ENCODE peak calls at places on chromosome 13, in seven cellular contexts. One of them, this sample, is unnamed. For H3K4me1, the result is how much of the 10 kb centered on the place peaks cover.

GRCh38 chr13:84651288-84651687 is 769.0 kb upstream of the SLITRK1 start:
- DNase-seq in CD8-positive, alpha-beta T cell: no peak
- DNase-seq in GM23338: no peak
- DNase-seq in tibial nerve: no peak
- DNase-seq in IMR-90: peak
- DNase-seq in cardiac muscle cell: peak
- DNase-seq in colonic mucosa: no peak
- DNase-seq in this sample: no peak

GRCh38 chr13:53206455-53206854 is 177.8 kb downstream of the OLFM4 start:
- DNase-seq in CD8-positive, alpha-beta T cell: no peak
- DNase-seq in GM23338: peak
- DNase-seq in tibial nerve: no peak
- DNase-seq in IMR-90: no peak
- DNase-seq in cardiac muscle cell: no peak
- DNase-seq in colonic mucosa: no peak
- DNase-seq in this sample: no peak

GRCh38 chr13:19605161-19605955 is 28.1 kb upstream of the MPHOSPH8 start:
- DNase-seq in CD8-positive, alpha-beta T cell: no peak
- DNase-seq in GM23338: no peak
- DNase-seq in tibial nerve: no peak
- DNase-seq in IMR-90: peak
- DNase-seq in cardiac muscle cell: no peak
- DNase-seq in colonic mucosa: no peak
- DNase-seq in this sample: no peak

GRCh38 chr13:39259371-39259770 is 221.1 kb downstream of the NHLRC3 start:
- DNase-seq in CD8-positive, alpha-beta T cell: no peak
- DNase-seq in GM23338: no peak
- DNase-seq in tibial nerve: no peak
- DNase-seq in IMR-90: no peak
- DNase-seq in cardiac muscle cell: no peak
- DNase-seq in colonic mucosa: no peak
- DNase-seq in this sample: no peak

GRCh38 chr13:23993439-23993980 is 96.2 kb upstream of the C1QTNF9B start:
- DNase-seq in CD8-positive, alpha-beta T cell: no peak
- DNase-seq in GM23338: no peak
- DNase-seq in tibial nerve: no peak
- DNase-seq in IMR-90: peak
- DNase-seq in cardiac muscle cell: no peak
- DNase-seq in colonic mucosa: no peak
- DNase-seq in this sample: no peak

GRCh38 chr13:60663788-60664187 is 266.8 kb downstream of the TDRD3 start:
- DNase-seq in CD8-positive, alpha-beta T cell: no peak
- DNase-seq in GM23338: no peak
- DNase-seq in tibial nerve: no peak
- DNase-seq in IMR-90: no peak
- DNase-seq in cardiac muscle cell: no peak
- DNase-seq in colonic mucosa: no peak
- DNase-seq in this sample: no peak

GRCh38 chr13:113178070-113178895 is 19.8 kb downstream of the PROZ start:
- DNase-seq in CD8-positive, alpha-beta T cell: no peak
- DNase-seq in GM23338: no peak
- DNase-seq in tibial nerve: no peak
- DNase-seq in IMR-90: peak
- DNase-seq in cardiac muscle cell: peak
- DNase-seq in colonic mucosa: no peak
- DNase-seq in this sample: no peak

GRCh38 chr13:106183410-106184128 is 351.9 kb downstream of the EFNB2 start:
- DNase-seq in CD8-positive, alpha-beta T cell: no peak
- DNase-seq in GM23338: no peak
- DNase-seq in tibial nerve: no peak
- DNase-seq in IMR-90: no peak
- DNase-seq in cardiac muscle cell: no peak
- DNase-seq in colonic mucosa: peak
- DNase-seq in this sample: no peak

GRCh38 chr13:64154514-64154913 is 2738.9 kb upstream of the PCDH20 start:
- DNase-seq in CD8-positive, alpha-beta T cell: no peak
- DNase-seq in GM23338: peak
- DNase-seq in tibial nerve: no peak
- DNase-seq in IMR-90: peak
- DNase-seq in cardiac muscle cell: peak
- DNase-seq in colonic mucosa: no peak
- DNase-seq in this sample: no peak

GRCh38 chr13:29897102-29897501 is 46.7 kb upstream of the UBL3 start:
- DNase-seq in CD8-positive, alpha-beta T cell: no peak
- DNase-seq in GM23338: no peak
- DNase-seq in tibial nerve: no peak
- DNase-seq in IMR-90: no peak
- DNase-seq in cardiac muscle cell: no peak
- DNase-seq in colonic mucosa: no peak
- DNase-seq in this sample: no peak

GRCh38 chr13:29887651-29888050 is 37.2 kb upstream of the UBL3 start:
- DNase-seq in CD8-positive, alpha-beta T cell: no peak
- DNase-seq in GM23338: peak
- DNase-seq in tibial nerve: no peak
- DNase-seq in IMR-90: no peak
- DNase-seq in cardiac muscle cell: no peak
- DNase-seq in colonic mucosa: no peak
- DNase-seq in this sample: no peak

GRCh38 chr13:29893438-29893837 is 43.0 kb upstream of the UBL3 start:
- DNase-seq in CD8-positive, alpha-beta T cell: no peak
- DNase-seq in GM23338: no peak
- DNase-seq in tibial nerve: no peak
- DNase-seq in IMR-90: peak
- DNase-seq in cardiac muscle cell: no peak
- DNase-seq in colonic mucosa: no peak
- DNase-seq in this sample: no peak

GRCh38 chr13:29888306-29888705 is 37.9 kb upstream of the UBL3 start:
- DNase-seq in CD8-positive, alpha-beta T cell: no peak
- DNase-seq in GM23338: no peak
- DNase-seq in tibial nerve: no peak
- DNase-seq in IMR-90: peak
- DNase-seq in cardiac muscle cell: peak
- DNase-seq in colonic mucosa: no peak
- DNase-seq in this sample: no peak

DNA sequence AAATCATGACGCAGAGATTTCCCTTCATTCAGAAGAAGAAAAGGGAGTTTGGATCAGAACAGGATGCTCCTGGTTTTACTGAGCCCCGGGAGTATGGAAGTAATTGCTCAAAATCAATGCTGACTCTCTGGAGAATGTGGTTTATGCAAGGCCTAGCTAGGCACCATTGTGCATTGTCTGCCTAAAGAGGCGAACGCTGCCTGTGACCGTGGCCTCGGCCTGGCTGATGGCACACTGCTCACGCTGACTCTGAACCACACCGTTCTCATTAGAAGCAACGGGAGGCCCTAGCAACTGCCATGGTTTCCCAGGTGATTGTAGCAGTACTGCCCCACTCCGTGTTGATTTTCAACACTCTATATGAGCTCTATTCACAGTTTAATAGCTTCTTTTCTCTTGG is 41.7 kb upstream of the UBL3 start:
- DNase-seq in CD8-positive, alpha-beta T cell: no peak
- DNase-seq in GM23338: peak
- DNase-seq in tibial nerve: no peak
- DNase-seq in IMR-90: no peak
- DNase-seq in cardiac muscle cell: no peak
- DNase-seq in colonic mucosa: no peak
- DNase-seq in this sample: no peak
- TF ChIP-seq CTCF in CD8-positive, alpha-beta T cell: no peak
- TF ChIP-seq CTCF in GM23338: no peak
- TF ChIP-seq CTCF in tibial nerve: no peak
- TF ChIP-seq CTCF in IMR-90: no peak
- TF ChIP-seq CTCF in cardiac muscle cell: no peak
- TF ChIP-seq CTCF in colonic mucosa: no peak
- TF ChIP-seq CTCF in this sample: no peak

GRCh38 chr13:32825481-32825880 is 190.7 kb upstream of the KL start:
- DNase-seq in CD8-positive, alpha-beta T cell: no peak
- DNase-seq in GM23338: no peak
- DNase-seq in tibial nerve: no peak
- DNase-seq in IMR-90: no peak
- DNase-seq in cardiac muscle cell: no peak
- DNase-seq in colonic mucosa: no peak
- DNase-seq in this sample: no peak
- H3K27ac ChIP-seq in CD8-positive, alpha-beta T cell: no peak
- H3K27ac ChIP-seq in GM23338: no peak
- H3K27ac ChIP-seq in tibial nerve: no peak
- H3K27ac ChIP-seq in IMR-90: no peak
- H3K27ac ChIP-seq in cardiac muscle cell: no peak
- H3K27ac ChIP-seq in colonic mucosa: no peak
- H3K27ac ChIP-seq in this sample: no peak

GRCh38 chr13:40670307-40670706 is 3.9 kb upstream of the FOXO1 start:
- DNase-seq in CD8-positive, alpha-beta T cell: no peak
- DNase-seq in GM23338: no peak
- DNase-seq in tibial nerve: no peak
- DNase-seq in IMR-90: no peak
- DNase-seq in cardiac muscle cell: no peak
- DNase-seq in colonic mucosa: no peak
- DNase-seq in this sample: no peak
- H3K4me1 ChIP-seq in CD8-positive, alpha-beta T cell: under half
- H3K4me1 ChIP-seq in GM23338: half or more
- H3K4me1 ChIP-seq in tibial nerve: under half
- H3K4me1 ChIP-seq in IMR-90: under half
- H3K4me1 ChIP-seq in cardiac muscle cell: under half
- H3K4me1 ChIP-seq in colonic mucosa: under half
- H3K4me1 ChIP-seq in this sample: under half

DNA sequence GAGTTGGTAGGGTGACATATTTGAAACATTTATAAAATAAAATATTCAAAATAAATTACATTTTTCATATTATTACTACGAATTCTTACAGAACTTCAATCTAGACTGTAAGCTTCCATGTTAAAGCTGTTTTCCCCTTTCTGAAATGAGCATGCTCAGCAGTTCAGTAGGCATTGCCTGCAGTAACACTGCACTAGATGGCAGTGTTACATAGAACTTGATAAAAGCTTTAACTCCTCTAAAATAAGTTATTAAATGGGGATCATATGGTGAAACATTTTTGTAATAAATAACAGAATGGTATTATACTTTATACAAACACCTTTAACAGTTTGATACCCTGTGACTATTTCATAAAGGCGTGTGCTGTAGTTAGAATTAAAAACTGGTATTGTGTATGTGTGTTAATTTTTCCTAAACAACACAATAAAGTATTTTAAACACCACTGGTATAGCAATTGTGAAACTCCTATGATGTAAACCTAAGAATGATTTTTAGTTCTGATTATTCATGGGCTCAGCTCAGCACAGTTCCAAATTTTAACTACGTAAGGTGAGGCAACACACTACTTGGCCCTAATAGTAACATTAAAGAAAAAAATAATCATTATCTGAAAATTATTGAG is 11.6 kb upstream of the GPR18 start:
- DNase-seq in CD8-positive, alpha-beta T cell: peak
- DNase-seq in GM23338: peak
- DNase-seq in tibial nerve: no peak
- DNase-seq in IMR-90: peak
- DNase-seq in cardiac muscle cell: peak
- DNase-seq in colonic mucosa: no peak
- DNase-seq in this sample: no peak
- TF ChIP-seq CTCF in CD8-positive, alpha-beta T cell: peak
- TF ChIP-seq CTCF in GM23338: peak
- TF ChIP-seq CTCF in tibial nerve: peak
- TF ChIP-seq CTCF in IMR-90: peak
- TF ChIP-seq CTCF in cardiac muscle cell: peak
- TF ChIP-seq CTCF in colonic mucosa: peak
- TF ChIP-seq CTCF in this sample: peak

GRCh38 chr13:43831088-43831487 is 44.3 kb upstream of the ENOX1 start:
- DNase-seq in CD8-positive, alpha-beta T cell: no peak
- DNase-seq in GM23338: no peak
- DNase-seq in tibial nerve: no peak
- DNase-seq in IMR-90: peak
- DNase-seq in cardiac muscle cell: peak
- DNase-seq in colonic mucosa: no peak
- DNase-seq in this sample: no peak
- H3K27ac ChIP-seq in CD8-positive, alpha-beta T cell: no peak
- H3K27ac ChIP-seq in GM23338: no peak
- H3K27ac ChIP-seq in tibial nerve: no peak
- H3K27ac ChIP-seq in IMR-90: no peak
- H3K27ac ChIP-seq in cardiac muscle cell: no peak
- H3K27ac ChIP-seq in colonic mucosa: no peak
- H3K27ac ChIP-seq in this sample: no peak

GRCh38 chr13:99268822-99269221 is 10.6 kb upstream of the GPR18 start:
- DNase-seq in CD8-positive, alpha-beta T cell: no peak
- DNase-seq in GM23338: no peak
- DNase-seq in tibial nerve: no peak
- DNase-seq in IMR-90: no peak
- DNase-seq in cardiac muscle cell: no peak
- DNase-seq in colonic mucosa: no peak
- DNase-seq in this sample: no peak
- H3K4me1 ChIP-seq in CD8-positive, alpha-beta T cell: half or more
- H3K4me1 ChIP-seq in GM23338: under half
- H3K4me1 ChIP-seq in tibial nerve: under half
- H3K4me1 ChIP-seq in IMR-90: under half
- H3K4me1 ChIP-seq in cardiac muscle cell: under half
- H3K4me1 ChIP-seq in colonic mucosa: under half
- H3K4me1 ChIP-seq in this sample: under half

GRCh38 chr13:43797154-43797553 is 10.4 kb upstream of the ENOX1 start:
- DNase-seq in CD8-positive, alpha-beta T cell: no peak
- DNase-seq in GM23338: no peak
- DNase-seq in tibial nerve: no peak
- DNase-seq in IMR-90: no peak
- DNase-seq in cardiac muscle cell: no peak
- DNase-seq in colonic mucosa: no peak
- DNase-seq in this sample: no peak

GRCh38 chr13:43800828-43801227 is 14.1 kb upstream of the ENOX1 start:
- DNase-seq in CD8-positive, alpha-beta T cell: no peak
- DNase-seq in GM23338: no peak
- DNase-seq in tibial nerve: no peak
- DNase-seq in IMR-90: no peak
- DNase-seq in cardiac muscle cell: no peak
- DNase-seq in colonic mucosa: no peak
- DNase-seq in this sample: no peak

GRCh38 chr13:43802511-43802910 is 15.7 kb upstream of the ENOX1 start:
- DNase-seq in CD8-positive, alpha-beta T cell: no peak
- DNase-seq in GM23338: no peak
- DNase-seq in tibial nerve: no peak
- DNase-seq in IMR-90: no peak
- DNase-seq in cardiac muscle cell: no peak
- DNase-seq in colonic mucosa: no peak
- DNase-seq in this sample: no peak

GRCh38 chr13:43799191-43799590 is 12.4 kb upstream of the ENOX1 start:
- DNase-seq in CD8-positive, alpha-beta T cell: no peak
- DNase-seq in GM23338: no peak
- DNase-seq in tibial nerve: no peak
- DNase-seq in IMR-90: peak
- DNase-seq in cardiac muscle cell: no peak
- DNase-seq in colonic mucosa: no peak
- DNase-seq in this sample: no peak

DNA sequence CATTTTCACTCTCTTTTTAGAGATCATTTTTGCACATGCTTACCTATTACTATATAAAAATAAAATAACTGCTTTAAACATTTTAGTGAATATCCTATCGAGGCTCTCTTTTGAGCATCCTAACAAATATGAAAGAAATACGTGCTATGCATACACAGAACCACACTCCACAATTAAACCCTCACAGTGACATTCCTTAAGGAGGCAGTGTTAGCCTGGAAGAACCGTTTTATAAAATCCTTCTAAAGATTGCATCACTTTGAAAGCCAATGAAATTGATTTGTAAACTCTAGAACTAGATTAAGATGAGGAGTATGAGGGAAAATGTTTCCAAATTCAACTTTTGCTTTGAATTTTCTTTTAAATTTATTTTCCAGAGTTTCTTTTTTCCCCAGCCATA is 11.1 kb upstream of the ENOX1 start:
- DNase-seq in CD8-positive, alpha-beta T cell: no peak
- DNase-seq in GM23338: no peak
- DNase-seq in tibial nerve: no peak
- DNase-seq in IMR-90: peak
- DNase-seq in cardiac muscle cell: peak
- DNase-seq in colonic mucosa: no peak
- DNase-seq in this sample: no peak
- TF ChIP-seq CTCF in CD8-positive, alpha-beta T cell: no peak
- TF ChIP-seq CTCF in GM23338: no peak
- TF ChIP-seq CTCF in tibial nerve: no peak
- TF ChIP-seq CTCF in IMR-90: peak
- TF ChIP-seq CTCF in cardiac muscle cell: peak
- TF ChIP-seq CTCF in colonic mucosa: no peak
- TF ChIP-seq CTCF in this sample: no peak

This sample was measured in esophagus squamous epithelium.